ENCODE peak calls at places on chromosomes 7 and 10, in eight cellular contexts. D is gastrocnemius medialis, R is HepG2, W is neural crest cell, A is fibroblast of lung, O is HL-60, V is sigmoid colon, M is tibial nerve. F is an unnamed sample.

GRCh38 chr10:58352956-58353610 is 18.3 kb downstream of the UBE2D1 start:
- DNase-seq in D (no peak), R (no peak), W (no peak), A (peak; percentile 47), O (no peak), V (no peak), M (no peak), F (no peak)

GRCh38 chr10:119973261-119973660 is 80.7 kb downstream of the SEC23IP start:
- DNase-seq in D (no peak), R (no peak), W (no peak), A (no peak), O (no peak), V (no peak), M (no peak), F (no peak)

GRCh38 chr10:16116404-16117304 is 256.3 kb upstream of the MINDY3 start:
- DNase-seq in D (no peak), R (peak; percentile 52), W (peak; percentile 8), A (no peak), O (no peak), V (no peak), M (no peak), F (no peak)

GRCh38 chr10:17923728-17924127 is 28.0 kb upstream of the SLC39A12 start:
- DNase-seq in D (peak; percentile 27), R (no peak), W (no peak), A (peak; percentile 96), O (no peak), V (peak; percentile 83), M (no peak), F (no peak)

GRCh38 chr10:71021402-71021801 is 133.0 kb upstream of the PCBD1 start:
- DNase-seq in D (no peak), R (no peak), W (no peak), A (no peak), O (no peak), V (no peak), M (no peak), F (no peak)

GRCh38 chr10:46542567-46543323 is 13.7 kb downstream of the GPRIN2 start:
- DNase-seq in D (peak; percentile 8), R (no peak), W (no peak), A (no peak), O (no peak), V (no peak), M (peak; percentile 14), F (peak; percentile 61)

GRCh38 chr10:17201165-17202013 is at the start of gene TRDMT1:
- DNase-seq in D (peak; percentile 73), R (peak; percentile 67), W (peak; percentile 86), A (peak; percentile 94), O (peak; percentile 46), V (peak; percentile 94), M (peak; percentile 77), F (peak; percentile 90)

GRCh38 chr10:88831709-88832108 is 19.9 kb downstream of the ANKRD22 start:
- DNase-seq in D (no peak), R (no peak), W (no peak), A (no peak), O (no peak), V (no peak), M (no peak), F (no peak)

GRCh38 chr7:36303202-36304098 is 86.2 kb upstream of the ANLN start:
- DNase-seq in D (peak; percentile 91), R (peak; percentile 59), W (no peak), A (peak; percentile 90), O (no peak), V (peak; percentile 92), M (peak; percentile 73), F (peak; percentile 88)

GRCh38 chr10:79007037-79007842 is 61.5 kb upstream of the ZMIZ1 start:
- DNase-seq in D (peak; percentile 77), R (no peak), W (no peak), A (no peak), O (no peak), V (peak; percentile 83), M (peak; percentile 71), F (no peak)

GRCh38 chr7:5421626-5422323 is 1.9 kb downstream of the TNRC18 start:
- DNase-seq in D (peak; percentile 54), R (peak; percentile 93), W (peak; percentile 18), A (peak; percentile 68), O (no peak), V (peak; percentile 81), M (peak; percentile 55), F (peak; percentile 73)

GRCh38 chr10:121375201-121375600 is 223.0 kb downstream of the FGFR2 start:
- DNase-seq in D (no peak), R (no peak), W (no peak), A (no peak), O (no peak), V (no peak), M (no peak), F (no peak)

GRCh38 chr10:121378402-121378801 is 219.8 kb downstream of the FGFR2 start:
- DNase-seq in D (no peak), R (no peak), W (no peak), A (no peak), O (no peak), V (no peak), M (no peak), F (no peak)

GRCh38 chr10:121379025-121379424 is 219.2 kb downstream of the FGFR2 start:
- DNase-seq in D (no peak), R (no peak), W (no peak), A (no peak), O (no peak), V (no peak), M (no peak), F (no peak)

DNA sequence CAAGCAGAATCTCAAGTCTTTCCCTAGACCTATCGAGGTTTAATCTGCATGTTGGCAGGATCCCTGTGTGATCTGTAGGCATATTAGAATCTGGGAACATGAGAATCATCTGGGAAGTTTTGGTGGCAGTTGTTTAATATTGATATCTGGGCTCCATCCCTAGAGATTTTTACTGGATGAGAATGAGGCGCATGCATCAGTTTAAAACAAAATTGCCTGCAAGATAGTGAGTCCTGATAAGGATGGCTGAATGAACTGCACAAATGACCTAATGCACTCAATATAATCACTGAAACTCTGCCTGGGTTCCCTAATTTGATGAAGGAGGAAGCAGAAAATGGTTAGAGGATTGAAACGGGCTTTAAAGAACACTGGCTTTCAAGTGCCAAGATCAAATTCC is 218.0 kb downstream of the FGFR2 start:
- DNase-seq in D (no peak), R (no peak), W (no peak), A (no peak), O (no peak), V (no peak), M (no peak), F (no peak)
- TF ChIP-seq CTCF in D (no peak), R (no peak), W (no peak), A (no peak), O (no peak), V (no peak), M (no peak), F (no peak)

GRCh38 chr7:144009361-144009760 is 9.2 kb downstream of the OR6B1 start:
- DNase-seq in D (no peak), R (no peak), W (no peak), A (no peak), O (no peak), V (no peak), M (no peak), F (no peak)

GRCh38 chr7:144006029-144006428 is 5.9 kb downstream of the OR6B1 start:
- DNase-seq in D (no peak), R (no peak), W (no peak), A (no peak), O (no peak), V (no peak), M (no peak), F (no peak)

GRCh38 chr7:144011458-144012230 is 11.5 kb downstream of the OR6B1 start:
- DNase-seq in D (no peak), R (peak; percentile 51), W (no peak), A (no peak), O (no peak), V (no peak), M (no peak), F (no peak)
- TF ChIP-seq CTCF in D (no peak), R (peak; percentile 81), W (no peak), A (peak; percentile 37), O (no peak), V (no peak), M (no peak), F (no peak)

DNA sequence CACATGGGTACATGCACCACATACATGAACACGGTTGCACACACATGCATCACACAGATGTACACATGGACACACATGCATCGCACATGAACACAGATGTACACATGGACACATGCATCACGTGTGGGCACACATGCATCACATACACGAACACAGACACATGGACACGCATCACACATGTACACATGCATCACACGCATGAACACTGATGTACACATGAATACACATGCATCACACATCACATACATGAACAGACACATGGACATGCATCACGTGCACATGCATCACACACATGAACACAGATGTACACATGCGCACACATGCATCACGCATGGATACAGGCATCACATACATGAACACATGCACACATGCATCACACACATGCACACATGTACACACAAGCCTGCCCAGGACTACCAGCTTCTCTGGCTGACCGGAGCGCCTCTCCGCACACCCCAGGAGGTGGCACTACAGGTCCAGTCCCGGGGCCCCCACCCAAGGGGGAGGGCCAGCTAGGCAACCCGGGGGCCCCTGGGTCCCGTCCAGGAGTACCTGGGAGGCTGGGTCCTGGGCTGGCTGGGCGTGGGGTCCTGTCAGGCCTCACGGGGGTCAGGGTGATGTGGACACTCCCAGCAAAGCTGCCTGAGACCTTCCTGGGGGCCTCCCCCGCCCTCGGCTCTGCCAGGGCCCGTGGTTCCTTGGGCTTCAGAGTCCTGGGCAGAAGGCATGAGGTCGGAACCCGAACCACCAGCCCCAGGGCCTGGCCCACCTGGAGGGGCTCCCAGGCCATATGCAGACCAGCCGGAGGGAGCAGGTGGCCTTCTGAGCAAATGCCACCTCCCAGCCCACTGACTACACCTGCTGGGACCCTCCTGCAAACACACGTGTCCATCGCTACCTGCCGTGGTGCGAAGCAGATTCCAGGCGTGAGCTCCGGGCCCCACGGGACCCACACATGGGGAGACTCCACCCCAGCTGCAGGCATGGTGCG is 19.6 kb downstream of the MICALL2 start:
- DNase-seq in D (no peak), R (no peak), W (no peak), A (no peak), O (no peak), V (no peak), M (no peak), F (no peak)
- TF ChIP-seq CTCF in D (no peak), R (peak; percentile 65), W (no peak), A (no peak), O (no peak), V (no peak), M (no peak), F (no peak)

DNA sequence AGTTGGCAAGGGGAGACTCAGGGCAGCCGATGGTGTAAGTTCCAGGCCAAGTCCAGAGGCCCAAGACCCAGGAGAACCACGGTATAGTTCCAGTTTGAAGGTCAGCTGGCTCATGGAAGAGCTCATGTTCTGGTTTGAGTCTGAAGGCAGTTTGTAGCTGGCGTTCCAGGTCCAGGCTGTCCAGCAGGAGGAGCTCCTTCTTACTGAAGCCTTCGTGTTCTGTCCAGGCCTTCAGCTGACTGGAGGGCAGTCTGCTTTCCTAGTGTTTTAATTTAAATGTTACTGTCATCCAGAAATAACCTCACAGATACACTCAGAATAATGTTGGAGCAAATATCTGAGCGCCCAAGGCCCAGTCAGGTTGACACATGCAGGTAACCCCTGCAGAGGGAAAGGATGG is 4.2 kb downstream of the SUN1 start:
- DNase-seq in D (peak; percentile 69), R (peak; percentile 58), W (peak; percentile 14), A (peak; percentile 42), O (no peak), V (peak; percentile 76), M (no peak), F (peak; percentile 61)
- TF ChIP-seq CTCF in D (peak; percentile 37), R (peak; percentile 77), W (peak; percentile 52), A (peak; percentile 60), O (no peak), V (no peak), M (peak; percentile 6), F (peak; percentile 27)

F was measured in heart left ventricle.